ENCODE peak calls at places on chromosomes 3 and 15, in eight cellular contexts. J is ELR; R is GM03348; N is cerebellum; S is HT-29; T is HTR-8/SVneo; G is DND-41; Z is stimulated activated CD4-positive, alpha-beta T cell treated with anti-CD3 and anti-CD28 coated beads, Interleukin-1b, Interleukin-23, amount 100 ng/mL, for 1 hour. O is an unnamed sample.

GRCh38 chr3:155070316-155070715 is 9.8 kb upstream of the MME start:
- DNase-seq in J (peak), R (no peak), N (no peak), S (no peak), T (no peak), G (no peak), Z (no peak), O (no peak)

GRCh38 chr3:134663646-134664456 is 13.0 kb upstream of the KY start:
- DNase-seq in J (peak), R (peak), N (peak), S (no peak), T (no peak), G (no peak), Z (no peak), O (peak)

GRCh38 chr3:157075693-157076420 is 84.1 kb downstream of the CCNL1 start:
- DNase-seq in J (no peak), R (peak), N (no peak), S (no peak), T (no peak), G (no peak), Z (no peak), O (no peak)

GRCh38 chr3:171878441-171879225 is 35.5 kb downstream of the TMEM212 start:
- DNase-seq in J (no peak), R (peak), N (no peak), S (no peak), T (no peak), G (no peak), Z (no peak), O (no peak)

GRCh38 chr3:111862974-111863373 is 3.9 kb downstream of the PHLDB2 start:
- DNase-seq in J (no peak), R (no peak), N (no peak), S (no peak), T (no peak), G (no peak), Z (no peak), O (no peak)

GRCh38 chr15:81029416-81030367 is 29.0 kb downstream of the TLNRD1 start:
- DNase-seq in J (peak), R (peak), N (no peak), S (no peak), T (no peak), G (no peak), Z (no peak), O (no peak)

GRCh38 chr3:52319921-52320595 is 3.9 kb downstream of the DNAH1 start:
- DNase-seq in J (no peak), R (no peak), N (no peak), S (no peak), T (no peak), G (no peak), Z (no peak), O (no peak)

GRCh38 chr15:58770519-58770856 is 614 bp upstream of the MINDY2 start:
- DNase-seq in J (peak), R (peak), N (no peak), S (peak), T (peak), G (no peak), Z (no peak), O (peak)

GRCh38 chr3:175702956-175703355 is 843.8 kb downstream of the NAALADL2 start:
- DNase-seq in J (no peak), R (no peak), N (no peak), S (no peak), T (no peak), G (no peak), Z (no peak), O (no peak)

GRCh38 chr3:42755681-42756578 is 17.1 kb downstream of the CCDC13 start:
- DNase-seq in J (peak), R (peak), N (no peak), S (peak), T (peak), G (no peak), Z (no peak), O (peak)

GRCh38 chr15:50055333-50056278 is 63.4 kb downstream of the ATP8B4 start:
- DNase-seq in J (peak), R (peak), N (no peak), S (no peak), T (no peak), G (no peak), Z (no peak), O (no peak)